ENCODE peak calls at places on chromosomes 7 and 10, in nine cellular contexts. One of them, this sample, is unnamed.

GRCh38 chr7:17680943-17681351 is 259.3 kb downstream of the SNX13 start:
- DNase-seq in H9: no peak
- DNase-seq in psoas muscle: no peak
- DNase-seq in heart left ventricle: no peak
- DNase-seq in upper lobe of right lung: no peak
- DNase-seq in ovary: no peak
- DNase-seq in dorsolateral prefrontal cortex: no peak
- DNase-seq in Panc1: peak
- DNase-seq in esophagus squamous epithelium: no peak
- DNase-seq in this sample: no peak

GRCh38 chr10:74244807-74245206 is 93.8 kb downstream of the ADK start:
- DNase-seq in H9: no peak
- DNase-seq in psoas muscle: no peak
- DNase-seq in heart left ventricle: no peak
- DNase-seq in upper lobe of right lung: no peak
- DNase-seq in ovary: no peak
- DNase-seq in dorsolateral prefrontal cortex: no peak
- DNase-seq in Panc1: no peak
- DNase-seq in esophagus squamous epithelium: no peak
- DNase-seq in this sample: no peak

GRCh38 chr10:86851329-86852207 is 95.1 kb downstream of the BMPR1A start:
- DNase-seq in H9: no peak
- DNase-seq in psoas muscle: peak
- DNase-seq in heart left ventricle: peak
- DNase-seq in upper lobe of right lung: no peak
- DNase-seq in ovary: no peak
- DNase-seq in dorsolateral prefrontal cortex: no peak
- DNase-seq in Panc1: no peak
- DNase-seq in esophagus squamous epithelium: no peak
- DNase-seq in this sample: no peak

GRCh38 chr7:78127009-78127408 is 328.4 kb downstream of the PHTF2 start:
- DNase-seq in H9: no peak
- DNase-seq in psoas muscle: no peak
- DNase-seq in heart left ventricle: no peak
- DNase-seq in upper lobe of right lung: no peak
- DNase-seq in ovary: no peak
- DNase-seq in dorsolateral prefrontal cortex: no peak
- DNase-seq in Panc1: no peak
- DNase-seq in esophagus squamous epithelium: no peak
- DNase-seq in this sample: no peak

GRCh38 chr10:75000748-75001321 is 110.6 kb upstream of the SAMD8 start:
- DNase-seq in H9: no peak
- DNase-seq in psoas muscle: no peak
- DNase-seq in heart left ventricle: no peak
- DNase-seq in upper lobe of right lung: no peak
- DNase-seq in ovary: no peak
- DNase-seq in dorsolateral prefrontal cortex: no peak
- DNase-seq in Panc1: no peak
- DNase-seq in esophagus squamous epithelium: no peak
- DNase-seq in this sample: peak

GRCh38 chr7:85474234-85474633 is 287.4 kb upstream of the SEMA3D start:
- DNase-seq in H9: no peak
- DNase-seq in psoas muscle: no peak
- DNase-seq in heart left ventricle: no peak
- DNase-seq in upper lobe of right lung: no peak
- DNase-seq in ovary: no peak
- DNase-seq in dorsolateral prefrontal cortex: no peak
- DNase-seq in Panc1: no peak
- DNase-seq in esophagus squamous epithelium: no peak
- DNase-seq in this sample: no peak

GRCh38 chr10:74290703-74291102 is 139.7 kb downstream of the ADK start:
- DNase-seq in H9: no peak
- DNase-seq in psoas muscle: no peak
- DNase-seq in heart left ventricle: no peak
- DNase-seq in upper lobe of right lung: no peak
- DNase-seq in ovary: no peak
- DNase-seq in dorsolateral prefrontal cortex: no peak
- DNase-seq in Panc1: no peak
- DNase-seq in esophagus squamous epithelium: no peak
- DNase-seq in this sample: no peak

GRCh38 chr10:11213156-11213555 is 195.5 kb downstream of the CELF2 start:
- DNase-seq in H9: no peak
- DNase-seq in psoas muscle: no peak
- DNase-seq in heart left ventricle: no peak
- DNase-seq in upper lobe of right lung: no peak
- DNase-seq in ovary: no peak
- DNase-seq in dorsolateral prefrontal cortex: no peak
- DNase-seq in Panc1: no peak
- DNase-seq in esophagus squamous epithelium: no peak
- DNase-seq in this sample: no peak

GRCh38 chr10:88851706-88852105 is at the start of gene ANKRD22:
- DNase-seq in H9: peak
- DNase-seq in psoas muscle: no peak
- DNase-seq in heart left ventricle: no peak
- DNase-seq in upper lobe of right lung: no peak
- DNase-seq in ovary: no peak
- DNase-seq in dorsolateral prefrontal cortex: no peak
- DNase-seq in Panc1: no peak
- DNase-seq in esophagus squamous epithelium: no peak
- DNase-seq in this sample: no peak

GRCh38 chr7:140609646-140610045 is 31.0 kb downstream of the DENND2A start:
- DNase-seq in H9: no peak
- DNase-seq in psoas muscle: no peak
- DNase-seq in heart left ventricle: no peak
- DNase-seq in upper lobe of right lung: no peak
- DNase-seq in ovary: no peak
- DNase-seq in dorsolateral prefrontal cortex: no peak
- DNase-seq in Panc1: no peak
- DNase-seq in esophagus squamous epithelium: no peak
- DNase-seq in this sample: no peak

GRCh38 chr10:100442548-100442947 is 20.3 kb upstream of the WNT8B start:
- DNase-seq in H9: no peak
- DNase-seq in psoas muscle: no peak
- DNase-seq in heart left ventricle: no peak
- DNase-seq in upper lobe of right lung: no peak
- DNase-seq in ovary: no peak
- DNase-seq in dorsolateral prefrontal cortex: no peak
- DNase-seq in Panc1: no peak
- DNase-seq in esophagus squamous epithelium: no peak
- DNase-seq in this sample: no peak

GRCh38 chr10:114075093-114075492 is 31.4 kb downstream of the ADRB1 start:
- DNase-seq in H9: no peak
- DNase-seq in psoas muscle: no peak
- DNase-seq in heart left ventricle: no peak
- DNase-seq in upper lobe of right lung: no peak
- DNase-seq in ovary: no peak
- DNase-seq in dorsolateral prefrontal cortex: no peak
- DNase-seq in Panc1: no peak
- DNase-seq in esophagus squamous epithelium: no peak
- DNase-seq in this sample: no peak
- TF ChIP-seq CTCF in H9: no peak
- TF ChIP-seq CTCF in psoas muscle: no peak
- TF ChIP-seq CTCF in heart left ventricle: no peak
- TF ChIP-seq CTCF in upper lobe of right lung: no peak
- TF ChIP-seq CTCF in ovary: no peak
- TF ChIP-seq CTCF in dorsolateral prefrontal cortex: no peak
- TF ChIP-seq CTCF in Panc1: no peak
- TF ChIP-seq CTCF in esophagus squamous epithelium: no peak
- TF ChIP-seq CTCF in this sample: no peak

GRCh38 chr7:33108931-33109757 is at the start of gene RP9:
- DNase-seq in H9: peak
- DNase-seq in psoas muscle: peak
- DNase-seq in heart left ventricle: peak
- DNase-seq in upper lobe of right lung: peak
- DNase-seq in ovary: peak
- DNase-seq in dorsolateral prefrontal cortex: peak
- DNase-seq in Panc1: no peak
- DNase-seq in esophagus squamous epithelium: no peak
- DNase-seq in this sample: peak

GRCh38 chr7:33111614-33112013 is 2.4 kb upstream of the RP9 start:
- DNase-seq in H9: no peak
- DNase-seq in psoas muscle: no peak
- DNase-seq in heart left ventricle: no peak
- DNase-seq in upper lobe of right lung: no peak
- DNase-seq in ovary: no peak
- DNase-seq in dorsolateral prefrontal cortex: no peak
- DNase-seq in Panc1: no peak
- DNase-seq in esophagus squamous epithelium: no peak
- DNase-seq in this sample: no peak

GRCh38 chr7:33109758-33110238 is 594 bp upstream of the RP9 start:
- DNase-seq in H9: no peak
- DNase-seq in psoas muscle: no peak
- DNase-seq in heart left ventricle: no peak
- DNase-seq in upper lobe of right lung: no peak
- DNase-seq in ovary: no peak
- DNase-seq in dorsolateral prefrontal cortex: no peak
- DNase-seq in Panc1: no peak
- DNase-seq in esophagus squamous epithelium: no peak
- DNase-seq in this sample: no peak

GRCh38 chr7:33107136-33108066 is 1.8 kb downstream of the RP9 start:
- DNase-seq in H9: peak
- DNase-seq in psoas muscle: no peak
- DNase-seq in heart left ventricle: no peak
- DNase-seq in upper lobe of right lung: no peak
- DNase-seq in ovary: no peak
- DNase-seq in dorsolateral prefrontal cortex: no peak
- DNase-seq in Panc1: no peak
- DNase-seq in esophagus squamous epithelium: no peak
- DNase-seq in this sample: peak

DNA sequence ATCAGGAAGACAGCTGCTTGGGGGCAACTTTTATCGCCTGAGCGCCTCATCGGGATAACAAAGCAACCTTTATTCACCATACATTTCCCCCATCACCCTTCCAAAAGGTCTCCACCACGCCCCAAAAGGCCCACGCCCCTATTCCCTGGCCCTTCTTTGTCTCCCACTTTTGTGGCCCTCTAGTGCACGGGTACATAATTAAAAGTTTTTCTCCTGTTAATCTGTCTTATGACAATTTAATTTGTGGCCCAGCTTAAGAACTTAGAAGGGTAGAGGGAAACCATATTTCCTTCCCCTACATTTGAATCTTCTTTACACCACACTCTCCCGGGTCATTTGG is 643 bp downstream of the RP9 start:
- DNase-seq in H9: no peak
- DNase-seq in psoas muscle: no peak
- DNase-seq in heart left ventricle: no peak
- DNase-seq in upper lobe of right lung: no peak
- DNase-seq in ovary: no peak
- DNase-seq in dorsolateral prefrontal cortex: no peak
- DNase-seq in Panc1: no peak
- DNase-seq in esophagus squamous epithelium: no peak
- DNase-seq in this sample: no peak
- TF ChIP-seq CTCF in H9: peak
- TF ChIP-seq CTCF in psoas muscle: no peak
- TF ChIP-seq CTCF in heart left ventricle: no peak
- TF ChIP-seq CTCF in upper lobe of right lung: no peak
- TF ChIP-seq CTCF in ovary: no peak
- TF ChIP-seq CTCF in dorsolateral prefrontal cortex: no peak
- TF ChIP-seq CTCF in Panc1: no peak
- TF ChIP-seq CTCF in esophagus squamous epithelium: no peak
- TF ChIP-seq CTCF in this sample: no peak

DNA sequence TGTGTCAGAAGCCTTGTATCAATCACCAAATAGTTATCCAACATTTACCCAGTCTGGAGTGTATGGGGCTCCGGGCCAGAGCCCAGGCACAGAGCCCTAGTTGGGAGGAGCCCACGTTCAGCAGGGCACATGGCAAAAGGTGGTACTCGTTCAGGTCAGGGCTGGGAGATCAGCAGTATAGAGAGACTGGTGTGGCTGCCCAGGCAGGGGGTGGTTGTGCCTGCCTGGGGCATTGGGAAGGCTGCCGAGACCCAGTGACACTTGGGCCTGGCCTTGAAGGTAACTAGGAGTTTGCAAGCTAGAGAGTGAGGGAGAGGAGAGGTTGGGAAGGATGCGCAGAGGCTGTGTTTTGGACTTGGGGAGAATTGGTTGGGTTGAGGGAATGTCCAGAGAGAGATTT is 48.9 kb upstream of the IGFBP3 start:
- DNase-seq in H9: no peak
- DNase-seq in psoas muscle: no peak
- DNase-seq in heart left ventricle: no peak
- DNase-seq in upper lobe of right lung: no peak
- DNase-seq in ovary: no peak
- DNase-seq in dorsolateral prefrontal cortex: no peak
- DNase-seq in Panc1: no peak
- DNase-seq in esophagus squamous epithelium: no peak
- DNase-seq in this sample: no peak
- TF ChIP-seq CTCF in H9: no peak
- TF ChIP-seq CTCF in psoas muscle: no peak
- TF ChIP-seq CTCF in heart left ventricle: no peak
- TF ChIP-seq CTCF in upper lobe of right lung: no peak
- TF ChIP-seq CTCF in ovary: no peak
- TF ChIP-seq CTCF in dorsolateral prefrontal cortex: no peak
- TF ChIP-seq CTCF in Panc1: no peak
- TF ChIP-seq CTCF in esophagus squamous epithelium: no peak
- TF ChIP-seq CTCF in this sample: no peak

GRCh38 chr7:116986611-116987565 is 33.6 kb downstream of the ST7 start:
- DNase-seq in H9: no peak
- DNase-seq in psoas muscle: no peak
- DNase-seq in heart left ventricle: no peak
- DNase-seq in upper lobe of right lung: no peak
- DNase-seq in ovary: no peak
- DNase-seq in dorsolateral prefrontal cortex: no peak
- DNase-seq in Panc1: no peak
- DNase-seq in esophagus squamous epithelium: no peak
- DNase-seq in this sample: no peak

GRCh38 chr7:116985575-116985974 is 32.3 kb downstream of the ST7 start:
- DNase-seq in H9: no peak
- DNase-seq in psoas muscle: no peak
- DNase-seq in heart left ventricle: no peak
- DNase-seq in upper lobe of right lung: no peak
- DNase-seq in ovary: no peak
- DNase-seq in dorsolateral prefrontal cortex: no peak
- DNase-seq in Panc1: no peak
- DNase-seq in esophagus squamous epithelium: no peak
- DNase-seq in this sample: no peak

GRCh38 chr7:116984511-116984910 is 31.2 kb downstream of the ST7 start:
- DNase-seq in H9: no peak
- DNase-seq in psoas muscle: no peak
- DNase-seq in heart left ventricle: no peak
- DNase-seq in upper lobe of right lung: no peak
- DNase-seq in ovary: no peak
- DNase-seq in dorsolateral prefrontal cortex: no peak
- DNase-seq in Panc1: no peak
- DNase-seq in esophagus squamous epithelium: no peak
- DNase-seq in this sample: no peak

GRCh38 chr7:116981887-116982430 is 28.7 kb downstream of the ST7 start:
- DNase-seq in H9: no peak
- DNase-seq in psoas muscle: no peak
- DNase-seq in heart left ventricle: no peak
- DNase-seq in upper lobe of right lung: no peak
- DNase-seq in ovary: no peak
- DNase-seq in dorsolateral prefrontal cortex: no peak
- DNase-seq in Panc1: no peak
- DNase-seq in esophagus squamous epithelium: no peak
- DNase-seq in this sample: no peak

DNA sequence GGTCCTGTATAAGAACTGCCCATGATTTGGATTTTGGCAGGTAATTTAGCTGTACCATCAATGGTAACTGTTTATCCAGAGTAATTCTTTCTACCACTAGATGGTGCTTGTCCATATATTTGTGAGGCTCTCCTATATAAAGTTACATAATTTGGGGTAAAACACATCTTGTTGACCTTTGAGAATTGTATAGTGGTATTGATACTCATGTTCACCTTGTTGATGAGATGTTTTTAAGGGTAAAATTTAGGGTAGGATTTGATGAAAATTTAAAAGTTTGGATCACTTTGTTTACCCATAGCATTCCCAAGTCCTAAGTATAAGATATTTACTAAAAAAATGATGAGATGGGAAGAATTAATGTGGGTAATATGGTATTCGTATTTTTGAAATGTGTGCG is 31.6 kb downstream of the ST7 start:
- DNase-seq in H9: no peak
- DNase-seq in psoas muscle: no peak
- DNase-seq in heart left ventricle: no peak
- DNase-seq in upper lobe of right lung: no peak
- DNase-seq in ovary: no peak
- DNase-seq in dorsolateral prefrontal cortex: no peak
- DNase-seq in Panc1: no peak
- DNase-seq in esophagus squamous epithelium: no peak
- DNase-seq in this sample: peak
- TF ChIP-seq CTCF in H9: peak
- TF ChIP-seq CTCF in psoas muscle: peak
- TF ChIP-seq CTCF in heart left ventricle: peak
- TF ChIP-seq CTCF in upper lobe of right lung: peak
- TF ChIP-seq CTCF in ovary: peak
- TF ChIP-seq CTCF in dorsolateral prefrontal cortex: peak
- TF ChIP-seq CTCF in Panc1: peak
- TF ChIP-seq CTCF in esophagus squamous epithelium: peak
- TF ChIP-seq CTCF in this sample: peak

This sample was measured in GM10248.